ENCODE peak calls at places on chromosomes 3 and 15, in ten cellular contexts. One of them, this sample, is unnamed.

GRCh38 chr3:42961633-42962032 is 17.5 kb upstream of the GASK1A start:
- DNase-seq in left lung: no peak
- DNase-seq in islet precursor cell: peak
- DNase-seq in stimulated activated CD8-positive, alpha-beta memory T cell treated with anti-CD3 and anti-CD28 coated beads, Interleukin-12 subunit alpha, Interleukin-12 subunit beta, amount 100 ng/mL, for 4 hours: no peak
- DNase-seq in aorta: no peak
- DNase-seq in iris pigment epithelial cell: peak
- DNase-seq in HEK293T: peak
- DNase-seq in HTR-8/SVneo: peak
- DNase-seq in A549: peak
- DNase-seq in kidney epithelial cell: no peak
- DNase-seq in this sample: peak

GRCh38 chr3:192481638-192482037 is 245.7 kb downstream of the FGF12 start:
- DNase-seq in A549: no peak
- DNase-seq in iris pigment epithelial cell: peak
- DNase-seq in aorta: no peak
- DNase-seq in HTR-8/SVneo: peak
- DNase-seq in kidney epithelial cell: no peak
- DNase-seq in HEK293T: no peak
- DNase-seq in islet precursor cell: no peak
- DNase-seq in stimulated activated CD8-positive, alpha-beta memory T cell treated with anti-CD3 and anti-CD28 coated beads, Interleukin-12 subunit alpha, Interleukin-12 subunit beta, amount 100 ng/mL, for 4 hours: no peak
- DNase-seq in left lung: no peak
- DNase-seq in this sample: no peak

GRCh38 chr15:36798366-36798765 is 218.9 kb downstream of the CDIN1 start:
- DNase-seq in A549: peak
- DNase-seq in stimulated activated CD8-positive, alpha-beta memory T cell treated with anti-CD3 and anti-CD28 coated beads, Interleukin-12 subunit alpha, Interleukin-12 subunit beta, amount 100 ng/mL, for 4 hours: no peak
- DNase-seq in left lung: no peak
- DNase-seq in islet precursor cell: no peak
- DNase-seq in aorta: no peak
- DNase-seq in HEK293T: no peak
- DNase-seq in kidney epithelial cell: no peak
- DNase-seq in iris pigment epithelial cell: peak
- DNase-seq in HTR-8/SVneo: peak
- DNase-seq in this sample: no peak

GRCh38 chr3:15501126-15501525 is 20.4 kb downstream of the COLQ start:
- DNase-seq in kidney epithelial cell: no peak
- DNase-seq in islet precursor cell: no peak
- DNase-seq in left lung: no peak
- DNase-seq in A549: no peak
- DNase-seq in HTR-8/SVneo: no peak
- DNase-seq in HEK293T: no peak
- DNase-seq in aorta: no peak
- DNase-seq in stimulated activated CD8-positive, alpha-beta memory T cell treated with anti-CD3 and anti-CD28 coated beads, Interleukin-12 subunit alpha, Interleukin-12 subunit beta, amount 100 ng/mL, for 4 hours: no peak
- DNase-seq in iris pigment epithelial cell: no peak
- DNase-seq in this sample: peak

GRCh38 chr15:44029940-44030568 is 165.0 kb downstream of the FRMD5 start:
- DNase-seq in iris pigment epithelial cell: peak
- DNase-seq in HEK293T: no peak
- DNase-seq in stimulated activated CD8-positive, alpha-beta memory T cell treated with anti-CD3 and anti-CD28 coated beads, Interleukin-12 subunit alpha, Interleukin-12 subunit beta, amount 100 ng/mL, for 4 hours: no peak
- DNase-seq in kidney epithelial cell: no peak
- DNase-seq in aorta: no peak
- DNase-seq in islet precursor cell: no peak
- DNase-seq in HTR-8/SVneo: peak
- DNase-seq in left lung: no peak
- DNase-seq in A549: no peak
- DNase-seq in this sample: no peak

GRCh38 chr15:31065824-31066223 is 35.7 kb downstream of the TRPM1 start:
- DNase-seq in aorta: no peak
- DNase-seq in left lung: no peak
- DNase-seq in iris pigment epithelial cell: no peak
- DNase-seq in HTR-8/SVneo: no peak
- DNase-seq in HEK293T: no peak
- DNase-seq in A549: no peak
- DNase-seq in stimulated activated CD8-positive, alpha-beta memory T cell treated with anti-CD3 and anti-CD28 coated beads, Interleukin-12 subunit alpha, Interleukin-12 subunit beta, amount 100 ng/mL, for 4 hours: no peak
- DNase-seq in kidney epithelial cell: no peak
- DNase-seq in islet precursor cell: no peak
- DNase-seq in this sample: no peak

GRCh38 chr3:181173227-181173626 is 183.7 kb upstream of the DNAJC19 start:
- DNase-seq in stimulated activated CD8-positive, alpha-beta memory T cell treated with anti-CD3 and anti-CD28 coated beads, Interleukin-12 subunit alpha, Interleukin-12 subunit beta, amount 100 ng/mL, for 4 hours: no peak
- DNase-seq in left lung: no peak
- DNase-seq in A549: no peak
- DNase-seq in HEK293T: no peak
- DNase-seq in aorta: no peak
- DNase-seq in kidney epithelial cell: no peak
- DNase-seq in iris pigment epithelial cell: no peak
- DNase-seq in HTR-8/SVneo: no peak
- DNase-seq in islet precursor cell: no peak
- DNase-seq in this sample: no peak

GRCh38 chr3:38297947-38298711 is 16.0 kb downstream of the SLC22A14 start:
- DNase-seq in A549: peak
- DNase-seq in HTR-8/SVneo: no peak
- DNase-seq in stimulated activated CD8-positive, alpha-beta memory T cell treated with anti-CD3 and anti-CD28 coated beads, Interleukin-12 subunit alpha, Interleukin-12 subunit beta, amount 100 ng/mL, for 4 hours: no peak
- DNase-seq in HEK293T: peak
- DNase-seq in islet precursor cell: no peak
- DNase-seq in kidney epithelial cell: no peak
- DNase-seq in left lung: no peak
- DNase-seq in aorta: no peak
- DNase-seq in iris pigment epithelial cell: peak
- DNase-seq in this sample: no peak

GRCh38 chr3:114572364-114573062 is 278.7 kb downstream of the TIGIT start:
- DNase-seq in HTR-8/SVneo: no peak
- DNase-seq in left lung: no peak
- DNase-seq in aorta: no peak
- DNase-seq in iris pigment epithelial cell: no peak
- DNase-seq in A549: no peak
- DNase-seq in HEK293T: no peak
- DNase-seq in kidney epithelial cell: no peak
- DNase-seq in islet precursor cell: no peak
- DNase-seq in stimulated activated CD8-positive, alpha-beta memory T cell treated with anti-CD3 and anti-CD28 coated beads, Interleukin-12 subunit alpha, Interleukin-12 subunit beta, amount 100 ng/mL, for 4 hours: no peak
- DNase-seq in this sample: no peak

GRCh38 chr3:58169371-58169770 is 41.4 kb downstream of the DNASE1L3 start:
- DNase-seq in left lung: no peak
- DNase-seq in kidney epithelial cell: no peak
- DNase-seq in stimulated activated CD8-positive, alpha-beta memory T cell treated with anti-CD3 and anti-CD28 coated beads, Interleukin-12 subunit alpha, Interleukin-12 subunit beta, amount 100 ng/mL, for 4 hours: no peak
- DNase-seq in aorta: peak
- DNase-seq in A549: no peak
- DNase-seq in HTR-8/SVneo: no peak
- DNase-seq in islet precursor cell: no peak
- DNase-seq in HEK293T: no peak
- DNase-seq in iris pigment epithelial cell: no peak
- DNase-seq in this sample: no peak